ENCODE peak calls at places on chromosome 22, in six cellular contexts. One of them, this sample, is unnamed.

GRCh38 chr22:48902001-48902869 is 925.4 kb downstream of the BRD1 start:
- DNase-seq in psoas muscle: no peak
- DNase-seq in fibroblast of lung: no peak
- DNase-seq in prostate gland: no peak
- DNase-seq in Peyer's patch: no peak
- DNase-seq in transverse colon: no peak
- DNase-seq in this sample: no peak

GRCh38 chr22:48635825-48636224 is 1191.8 kb downstream of the BRD1 start:
- DNase-seq in psoas muscle: no peak
- DNase-seq in fibroblast of lung: no peak
- DNase-seq in prostate gland: no peak
- DNase-seq in Peyer's patch: no peak
- DNase-seq in transverse colon: peak; percentile 24
- DNase-seq in this sample: no peak

GRCh38 chr22:21761086-21761485 is 25.5 kb upstream of the YPEL1 start:
- DNase-seq in psoas muscle: no peak
- DNase-seq in fibroblast of lung: peak; percentile 74
- DNase-seq in prostate gland: no peak
- DNase-seq in Peyer's patch: no peak
- DNase-seq in transverse colon: no peak
- DNase-seq in this sample: no peak

GRCh38 chr22:25736378-25737011 is 5.5 kb upstream of the MYO18B start:
- DNase-seq in psoas muscle: no peak
- DNase-seq in fibroblast of lung: no peak
- DNase-seq in prostate gland: no peak
- DNase-seq in Peyer's patch: peak; percentile 22
- DNase-seq in transverse colon: no peak
- DNase-seq in this sample: no peak

GRCh38 chr22:43113516-43114251 is 3.1 kb downstream of the BIK start:
- DNase-seq in psoas muscle: no peak
- DNase-seq in fibroblast of lung: no peak
- DNase-seq in prostate gland: peak; percentile 84
- DNase-seq in Peyer's patch: no peak
- DNase-seq in transverse colon: peak; percentile 39
- DNase-seq in this sample: no peak

GRCh38 chr22:40444483-40444787 is 74.0 kb downstream of the SGSM3 start:
- DNase-seq in psoas muscle: no peak
- DNase-seq in fibroblast of lung: no peak
- DNase-seq in prostate gland: no peak
- DNase-seq in Peyer's patch: no peak
- DNase-seq in transverse colon: no peak
- DNase-seq in this sample: no peak

GRCh38 chr22:37012262-37012904 is 6.9 kb downstream of the TST start:
- DNase-seq in psoas muscle: peak; percentile 36
- DNase-seq in fibroblast of lung: no peak
- DNase-seq in prostate gland: no peak
- DNase-seq in Peyer's patch: peak; percentile 83
- DNase-seq in transverse colon: peak; percentile 90
- DNase-seq in this sample: peak; percentile 50

GRCh38 chr22:20253161-20253560 is 15.0 kb downstream of the RTN4R start:
- DNase-seq in psoas muscle: no peak
- DNase-seq in fibroblast of lung: no peak
- DNase-seq in prostate gland: no peak
- DNase-seq in Peyer's patch: no peak
- DNase-seq in transverse colon: no peak
- DNase-seq in this sample: no peak

GRCh38 chr22:30885591-30885990 is 83.0 kb downstream of the MORC2 start:
- DNase-seq in psoas muscle: no peak
- DNase-seq in fibroblast of lung: no peak
- DNase-seq in prostate gland: no peak
- DNase-seq in Peyer's patch: no peak
- DNase-seq in transverse colon: no peak
- DNase-seq in this sample: no peak

GRCh38 chr22:20509344-20510047 is 2.1 kb downstream of the MED15 start:
- DNase-seq in psoas muscle: peak; percentile 71
- DNase-seq in fibroblast of lung: peak; percentile 91
- DNase-seq in prostate gland: peak; percentile 67
- DNase-seq in Peyer's patch: peak; percentile 88
- DNase-seq in transverse colon: peak; percentile 79
- DNase-seq in this sample: peak; percentile 87

GRCh38 chr22:28791841-28792490 is 8.4 kb downstream of the XBP1 start:
- DNase-seq in psoas muscle: no peak
- DNase-seq in fibroblast of lung: no peak
- DNase-seq in prostate gland: no peak
- DNase-seq in Peyer's patch: no peak
- DNase-seq in transverse colon: no peak
- DNase-seq in this sample: no peak

GRCh38 chr22:31583861-31584485 is 78.0 kb downstream of the PISD start:
- DNase-seq in psoas muscle: no peak
- DNase-seq in fibroblast of lung: peak; percentile 36
- DNase-seq in prostate gland: no peak
- DNase-seq in Peyer's patch: peak; percentile 7
- DNase-seq in transverse colon: no peak
- DNase-seq in this sample: no peak

GRCh38 chr22:37485006-37485713 is 1.0 kb downstream of the MFNG start:
- DNase-seq in psoas muscle: no peak
- DNase-seq in fibroblast of lung: no peak
- DNase-seq in prostate gland: no peak
- DNase-seq in Peyer's patch: peak; percentile 69
- DNase-seq in transverse colon: no peak
- DNase-seq in this sample: peak; percentile 50

GRCh38 chr22:39677967-39678366 is 107.4 kb downstream of the CACNA1I start:
- DNase-seq in psoas muscle: no peak
- DNase-seq in fibroblast of lung: no peak
- DNase-seq in prostate gland: no peak
- DNase-seq in Peyer's patch: no peak
- DNase-seq in transverse colon: no peak
- DNase-seq in this sample: no peak

GRCh38 chr22:42173183-42173926 is 42.7 kb upstream of the CYP2D6 start:
- DNase-seq in psoas muscle: no peak
- DNase-seq in fibroblast of lung: peak; percentile 35
- DNase-seq in prostate gland: no peak
- DNase-seq in Peyer's patch: peak; percentile 45
- DNase-seq in transverse colon: no peak
- DNase-seq in this sample: no peak

GRCh38 chr22:20552450-20552894 is 45.1 kb downstream of the MED15 start:
- DNase-seq in psoas muscle: peak; percentile 93
- DNase-seq in fibroblast of lung: peak; percentile 57
- DNase-seq in prostate gland: no peak
- DNase-seq in Peyer's patch: peak; percentile 72
- DNase-seq in transverse colon: peak; percentile 52
- DNase-seq in this sample: peak; percentile 83

GRCh38 chr22:49230194-49230577 is 597.5 kb downstream of the BRD1 start:
- DNase-seq in psoas muscle: no peak
- DNase-seq in fibroblast of lung: no peak
- DNase-seq in prostate gland: peak; percentile 2
- DNase-seq in Peyer's patch: no peak
- DNase-seq in transverse colon: no peak
- DNase-seq in this sample: no peak

GRCh38 chr22:33018232-33018864 is 39.8 kb downstream of the SYN3 start:
- DNase-seq in psoas muscle: peak; percentile 33
- DNase-seq in fibroblast of lung: peak; percentile 45
- DNase-seq in prostate gland: peak; percentile 55
- DNase-seq in Peyer's patch: peak; percentile 76
- DNase-seq in transverse colon: peak; percentile 39
- DNase-seq in this sample: no peak

GRCh38 chr22:32745251-32745995 is 56.1 kb upstream of the TIMP3 start:
- DNase-seq in psoas muscle: peak; percentile 74
- DNase-seq in fibroblast of lung: peak; percentile 82
- DNase-seq in prostate gland: peak; percentile 30
- DNase-seq in Peyer's patch: peak; percentile 56
- DNase-seq in transverse colon: peak; percentile 20
- DNase-seq in this sample: peak; percentile 78

GRCh38 chr22:49814856-49815255 is 12.8 kb downstream of the BRD1 start:
- DNase-seq in psoas muscle: no peak
- DNase-seq in fibroblast of lung: no peak
- DNase-seq in prostate gland: no peak
- DNase-seq in Peyer's patch: no peak
- DNase-seq in transverse colon: no peak
- DNase-seq in this sample: peak; percentile 4

GRCh38 chr22:32218470-32218869 is 13.6 kb upstream of the RFPL2 start:
- DNase-seq in psoas muscle: no peak
- DNase-seq in fibroblast of lung: no peak
- DNase-seq in prostate gland: no peak
- DNase-seq in Peyer's patch: no peak
- DNase-seq in transverse colon: no peak
- DNase-seq in this sample: no peak

GRCh38 chr22:30704978-30705377 is 10.3 kb downstream of the OSBP2 start:
- DNase-seq in psoas muscle: no peak
- DNase-seq in fibroblast of lung: no peak
- DNase-seq in prostate gland: no peak
- DNase-seq in Peyer's patch: no peak
- DNase-seq in transverse colon: no peak
- DNase-seq in this sample: no peak

GRCh38 chr22:30881361-30882180 is 87.0 kb downstream of the MORC2 start:
- DNase-seq in psoas muscle: no peak
- DNase-seq in fibroblast of lung: no peak
- DNase-seq in prostate gland: no peak
- DNase-seq in Peyer's patch: no peak
- DNase-seq in transverse colon: no peak
- DNase-seq in this sample: peak; percentile 68

DNA sequence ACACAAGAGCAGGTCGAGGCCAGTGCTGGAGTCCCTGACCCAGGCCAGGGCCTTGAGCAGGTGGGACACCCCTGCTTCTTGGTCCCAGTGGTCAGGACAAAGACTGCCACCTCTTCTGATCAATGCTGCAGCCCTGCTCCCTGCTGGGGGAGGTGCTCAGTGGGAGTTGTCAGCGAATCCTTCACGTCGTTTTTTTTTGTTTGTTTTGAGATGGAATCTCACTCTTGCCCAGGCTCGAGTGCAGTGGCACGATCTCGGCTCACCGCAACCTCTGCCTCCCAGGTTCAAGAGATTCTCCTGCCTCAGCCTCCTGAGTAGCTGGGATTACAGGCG is 34.7 kb downstream of the NUP50 start:
- DNase-seq in psoas muscle: no peak
- DNase-seq in fibroblast of lung: no peak
- DNase-seq in prostate gland: no peak
- DNase-seq in Peyer's patch: no peak
- DNase-seq in transverse colon: no peak
- DNase-seq in this sample: no peak
- H3K36me3 ChIP-seq in psoas muscle: no peaks in the 10 kb centered on the region
- H3K36me3 ChIP-seq in fibroblast of lung: peaks cover 13% of the 10 kb centered on the region
- H3K36me3 ChIP-seq in prostate gland: peaks cover 13% of the 10 kb centered on the region
- H3K36me3 ChIP-seq in Peyer's patch: peaks cover 71% of the 10 kb centered on the region
- H3K36me3 ChIP-seq in transverse colon: no peaks in the 10 kb centered on the region
- H3K36me3 ChIP-seq in this sample: peaks cover 64% of the 10 kb centered on the region

GRCh38 chr22:18947905-18948304 is 11.8 kb upstream of the PRODH start:
- DNase-seq in psoas muscle: no peak
- DNase-seq in fibroblast of lung: no peak
- DNase-seq in prostate gland: no peak
- DNase-seq in Peyer's patch: peak; percentile 26
- DNase-seq in transverse colon: no peak
- DNase-seq in this sample: no peak
- H3K27ac ChIP-seq in psoas muscle: no peak overlapping the region
- H3K27ac ChIP-seq in fibroblast of lung: no peak overlapping the region
- H3K27ac ChIP-seq in prostate gland: no peak overlapping the region
- H3K27ac ChIP-seq in Peyer's patch: no peak overlapping the region
- H3K27ac ChIP-seq in transverse colon: no peak overlapping the region
- H3K27ac ChIP-seq in this sample: no peak overlapping the region

DNA sequence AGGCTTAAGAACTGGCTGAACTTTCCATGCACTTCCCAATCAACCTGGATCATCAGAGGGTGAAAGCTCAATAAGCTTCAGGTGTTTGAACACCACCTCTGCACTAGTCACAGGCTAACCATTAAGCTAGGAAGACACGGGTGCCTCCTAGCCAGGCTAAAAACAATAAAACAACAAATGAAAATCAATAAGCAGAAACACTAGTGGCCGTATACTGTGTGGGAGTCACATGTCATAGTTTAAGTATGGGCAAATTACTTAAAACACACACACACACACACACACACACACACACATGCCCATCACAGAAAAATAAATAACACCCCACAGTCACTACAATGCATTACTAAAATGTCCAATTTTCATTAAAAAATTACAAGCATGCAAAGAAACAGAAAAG is 85.2 kb downstream of the APOL5 start:
- DNase-seq in psoas muscle: no peak
- DNase-seq in fibroblast of lung: no peak
- DNase-seq in prostate gland: no peak
- DNase-seq in Peyer's patch: no peak
- DNase-seq in transverse colon: no peak
- DNase-seq in this sample: no peak
- H3K36me3 ChIP-seq in psoas muscle: no peaks in the 10 kb centered on the region
- H3K36me3 ChIP-seq in fibroblast of lung: no peaks in the 10 kb centered on the region
- H3K36me3 ChIP-seq in prostate gland: no peaks in the 10 kb centered on the region
- H3K36me3 ChIP-seq in Peyer's patch: peaks cover 4% of the 10 kb centered on the region
- H3K36me3 ChIP-seq in transverse colon: no peaks in the 10 kb centered on the region
- H3K36me3 ChIP-seq in this sample: peaks cover 15% of the 10 kb centered on the region

DNA sequence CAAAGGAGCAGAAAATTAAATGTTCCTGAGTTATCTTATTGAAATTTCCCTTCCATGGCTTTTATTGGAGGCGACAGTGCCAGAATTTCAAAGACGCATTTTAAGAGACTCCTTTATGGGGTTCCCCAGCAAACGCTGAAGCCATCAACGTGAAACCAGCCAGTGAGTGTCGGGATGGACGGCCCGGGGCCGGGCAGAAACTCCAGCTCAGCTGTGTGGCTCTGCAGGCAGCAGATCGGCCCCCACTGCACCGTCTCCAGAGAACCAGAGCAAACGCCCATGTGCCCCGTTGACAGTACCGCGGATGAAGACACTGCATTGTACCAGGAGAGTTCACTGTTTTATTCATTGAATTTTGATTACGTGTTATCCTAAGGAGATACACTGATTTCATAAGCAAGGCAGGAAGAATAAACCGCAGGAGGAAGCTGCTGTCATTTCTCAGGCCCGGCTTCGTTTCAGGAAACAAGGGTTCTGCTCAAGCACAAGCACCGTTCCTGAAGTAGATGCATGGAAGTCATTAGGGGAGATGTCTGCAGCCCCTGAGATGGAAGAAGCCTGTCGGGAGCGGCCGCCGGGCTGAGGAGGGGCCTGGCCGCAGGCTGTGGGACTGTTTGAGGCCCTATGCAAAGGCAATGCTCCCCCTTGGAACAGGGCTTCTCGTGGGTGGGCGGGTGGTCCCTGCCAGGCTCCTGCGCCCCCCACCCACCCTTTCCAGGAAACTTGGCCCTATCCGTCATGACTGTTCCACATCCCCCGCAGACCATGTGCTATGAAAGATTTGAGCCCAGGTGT is 639.7 kb downstream of the TBC1D22A start:
- DNase-seq in psoas muscle: no peak
- DNase-seq in fibroblast of lung: peak; percentile 25
- DNase-seq in prostate gland: no peak
- DNase-seq in Peyer's patch: peak; percentile 21
- DNase-seq in transverse colon: no peak
- DNase-seq in this sample: no peak
- H3K27ac ChIP-seq in psoas muscle: no peak overlapping the region
- H3K27ac ChIP-seq in fibroblast of lung: no peak overlapping the region
- H3K27ac ChIP-seq in prostate gland: no peak overlapping the region
- H3K27ac ChIP-seq in Peyer's patch: no peak overlapping the region
- H3K27ac ChIP-seq in transverse colon: no peak overlapping the region
- H3K27ac ChIP-seq in this sample: no peak overlapping the region

GRCh38 chr22:23419931-23420330 is 160.2 kb downstream of the IGLL1 start:
- DNase-seq in psoas muscle: no peak
- DNase-seq in fibroblast of lung: no peak
- DNase-seq in prostate gland: no peak
- DNase-seq in Peyer's patch: no peak
- DNase-seq in transverse colon: no peak
- DNase-seq in this sample: no peak
- H3K36me3 ChIP-seq in psoas muscle: no peaks in the 10 kb centered on the region
- H3K36me3 ChIP-seq in fibroblast of lung: no peaks in the 10 kb centered on the region
- H3K36me3 ChIP-seq in prostate gland: no peaks in the 10 kb centered on the region
- H3K36me3 ChIP-seq in Peyer's patch: no peaks in the 10 kb centered on the region
- H3K36me3 ChIP-seq in transverse colon: no peaks in the 10 kb centered on the region
- H3K36me3 ChIP-seq in this sample: no peaks in the 10 kb centered on the region

This sample was measured in heart left ventricle.